ENCODE peak calls at places on chromosomes 12 and 14, in five cellular contexts. G is tibial artery, D is thoracic aorta, Z is ascending aorta, L is psoas muscle. Q is an unnamed sample. For H3K9me3, the result is how much of the 10 kb centered on the place peaks cover.

GRCh38 chr12:78442454-78442801 is 422.1 kb upstream of the SYT1 start:
- DNase-seq in G (no peak), Z (no peak), L (no peak), D (no peak), Q (no peak)

GRCh38 chr12:109553929-109554500 is 19.3 kb downstream of the MMAB start:
- DNase-seq in L (no peak), G (no peak), D (no peak), Z (no peak), Q (no peak)

GRCh38 chr12:180445-180844 is 33.5 kb downstream of the SLC6A12 start:
- DNase-seq in D (no peak), Z (no peak), G (peak), L (no peak), Q (no peak)

GRCh38 chr14:95519699-95520098 is 3.2 kb upstream of the SYNE3 start:
- DNase-seq in D (no peak), G (peak), L (peak), Z (peak), Q (peak)

GRCh38 chr12:47553266-47553665 is 152.6 kb downstream of the RPAP3 start:
- DNase-seq in G (no peak), D (no peak), Z (no peak), L (no peak), Q (no peak)

GRCh38 chr14:51547260-51547659 is 104.5 kb upstream of the FRMD6 start:
- DNase-seq in G (peak), L (no peak), Z (peak), D (peak), Q (no peak)

GRCh38 chr14:92520102-92520651 is 6.6 kb downstream of the RIN3 start:
- DNase-seq in D (no peak), G (no peak), Z (no peak), L (no peak), Q (no peak)

GRCh38 chr12:101850199-101850598 is 19.4 kb upstream of the GNPTAB start:
- DNase-seq in G (no peak), D (no peak), L (no peak), Z (no peak), Q (no peak)

GRCh38 chr14:20970983-20971704 is 15.9 kb downstream of the RNASE2 start:
- DNase-seq in L (peak), G (peak), D (peak), Z (peak), Q (peak)

GRCh38 chr12:65566776-65567175 is 257.5 kb upstream of the HMGA2 start:
- DNase-seq in Z (no peak), L (no peak), D (no peak), G (no peak), Q (no peak)

GRCh38 chr14:60488175-60488574 is 2.3 kb upstream of the C14orf39 start:
- DNase-seq in G (no peak), Z (no peak), L (no peak), D (no peak), Q (no peak)

GRCh38 chr12:114026805-114027204 is 60.7 kb upstream of the RBM19 start:
- DNase-seq in L (no peak), G (no peak), D (no peak), Z (no peak), Q (no peak)

GRCh38 chr14:68250950-68251765 is 431.6 kb downstream of the RAD51B start:
- DNase-seq in Z (no peak), D (no peak), L (no peak), G (no peak), Q (no peak)

GRCh38 chr14:84068288-84068687 is 1461.7 kb upstream of the FLRT2 start:
- DNase-seq in L (no peak), D (no peak), G (no peak), Z (no peak), Q (no peak)

GRCh38 chr12:89319111-89319510 is 33.2 kb downstream of the DUSP6 start:
- DNase-seq in L (peak), D (no peak), Z (no peak), G (no peak), Q (no peak)

GRCh38 chr14:75911883-75912282 is 69.9 kb downstream of the TGFB3 start:
- DNase-seq in Z (no peak), D (no peak), L (no peak), G (no peak), Q (no peak)

GRCh38 chr12:73418541-73418940 is 1119.1 kb upstream of the ATXN7L3B start:
- DNase-seq in L (no peak), G (no peak), Z (no peak), D (no peak), Q (no peak)
- H3K9me3 ChIP-seq in L (under half), G (under half), Z (under half), D (under half), Q (under half)

DNA sequence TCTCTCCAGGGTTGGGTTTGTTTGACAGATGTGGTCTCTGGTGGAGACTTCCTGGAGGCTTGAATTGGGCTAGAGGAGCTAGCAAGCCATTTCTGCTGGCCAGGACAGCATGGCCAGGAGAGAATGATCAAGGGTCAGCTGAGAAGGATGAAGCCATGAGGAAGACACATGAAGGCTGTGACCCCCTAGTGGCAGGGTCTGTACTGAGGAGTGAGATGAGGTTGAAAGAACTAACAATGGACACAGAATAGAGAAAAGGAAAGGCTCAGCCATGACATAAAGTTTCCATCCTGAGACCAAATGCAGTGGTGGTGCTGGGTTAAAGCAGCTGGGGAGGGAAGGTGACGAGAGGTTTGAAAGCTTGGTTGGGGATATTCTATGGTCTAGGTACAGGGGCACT is 89.9 kb downstream of the NT5DC3 start:
- DNase-seq in G (no peak), D (no peak), Z (no peak), L (no peak), Q (no peak)
- TF ChIP-seq CTCF in G (no peak), D (no peak), Z (no peak), L (no peak), Q (no peak)

GRCh38 chr14:98458702-98459101 is 813.3 kb downstream of the BCL11B start:
- DNase-seq in L (no peak), G (no peak), D (no peak), Z (no peak), Q (no peak)
- H3K9me3 ChIP-seq in L (under half), G (under half), D (under half), Z (under half), Q (under half)

DNA sequence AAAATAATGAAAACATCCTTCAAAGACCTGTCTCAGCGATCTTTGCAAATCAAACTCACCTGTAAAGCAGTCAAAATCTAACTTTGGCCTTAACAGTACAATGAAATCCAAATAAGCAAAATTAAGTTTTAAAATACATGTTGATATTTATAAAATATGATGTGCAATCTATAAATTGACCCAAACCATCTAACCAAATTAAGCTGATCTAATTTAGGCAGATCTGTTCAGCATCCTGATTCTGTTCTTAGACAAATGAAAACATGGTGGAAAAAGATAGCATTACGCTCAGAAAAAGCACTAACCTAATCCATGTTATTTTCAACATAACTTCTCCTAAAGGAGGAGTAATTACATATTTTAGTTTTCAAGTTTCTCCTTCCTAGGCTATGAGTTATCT is 25.7 kb upstream of the LMNTD1 start:
- DNase-seq in G (no peak), L (no peak), Z (no peak), D (no peak), Q (no peak)
- TF ChIP-seq CTCF in G (no peak), L (no peak), Z (no peak), D (no peak), Q (no peak)

GRCh38 chr12:34108405-34108803 is 86.1 kb downstream of the ALG10 start:
- DNase-seq in D (no peak), Z (no peak), G (no peak), L (no peak), Q (no peak)

GRCh38 chr12:34108967-34109366 is 86.7 kb downstream of the ALG10 start:
- DNase-seq in Z (no peak), L (no peak), G (no peak), D (no peak), Q (no peak)

GRCh38 chr12:34107016-34107415 is 84.7 kb downstream of the ALG10 start:
- DNase-seq in L (no peak), G (no peak), Z (no peak), D (no peak), Q (no peak)

GRCh38 chr12:34107781-34108404 is 85.6 kb downstream of the ALG10 start:
- DNase-seq in L (no peak), D (no peak), G (no peak), Z (no peak), Q (no peak)

DNA sequence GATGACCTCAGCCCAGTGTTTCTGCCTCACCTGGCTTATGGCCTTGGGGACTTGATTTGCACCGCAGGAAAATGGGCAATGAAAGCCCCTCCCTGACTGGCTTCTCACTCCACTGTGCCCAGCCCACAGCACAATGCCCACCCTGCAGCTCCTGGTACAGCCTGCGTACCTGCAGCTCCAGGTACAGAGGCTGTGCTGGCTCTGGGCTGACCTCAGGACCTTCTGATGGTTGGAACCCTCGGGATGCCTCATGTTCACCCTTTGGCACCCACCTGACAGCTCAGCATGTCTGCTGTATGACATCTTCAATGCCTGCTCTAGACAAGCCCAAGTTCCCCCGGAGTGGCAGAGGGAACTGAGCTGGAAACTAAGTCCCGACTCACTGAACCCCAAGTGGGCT is 87.1 kb downstream of the ALG10 start:
- DNase-seq in G (no peak), D (no peak), L (no peak), Z (no peak), Q (no peak)
- H3K9me3 ChIP-seq in G (under half), D (under half), L (under half), Z (under half), Q (under half)

DNA sequence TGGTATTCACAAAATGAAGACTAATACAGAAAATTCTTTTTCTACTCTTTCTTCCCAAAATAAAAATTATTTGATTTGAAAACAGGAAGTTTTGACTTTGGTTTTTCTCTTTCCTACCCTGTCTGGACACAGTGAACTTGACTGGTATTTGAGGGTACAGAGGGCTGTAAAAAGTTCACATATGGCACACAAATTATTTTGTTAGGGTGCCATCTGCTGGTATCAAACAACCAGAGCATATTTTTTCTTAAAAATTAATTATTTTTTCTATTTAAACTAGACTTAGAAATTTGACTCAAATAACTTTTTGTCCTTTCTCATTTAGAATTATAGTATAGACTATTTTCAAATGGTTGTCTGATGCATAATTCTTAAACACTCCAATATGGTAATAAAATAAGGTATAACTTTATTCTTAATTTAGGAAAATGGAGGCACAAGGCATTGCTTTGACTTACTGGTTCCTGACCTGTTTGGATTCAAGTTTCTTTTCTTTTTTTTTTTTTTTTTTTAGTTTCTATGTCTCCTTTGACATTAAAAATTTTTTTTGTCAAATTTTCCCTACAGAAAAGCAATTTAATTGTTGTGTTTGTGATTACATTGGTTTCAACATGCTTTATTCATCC is 390.6 kb downstream of the PRKD1 start:
- DNase-seq in D (no peak), G (no peak), Z (no peak), L (no peak), Q (no peak)
- TF ChIP-seq CTCF in D (peak), G (peak), Z (peak), L (peak), Q (no peak)

DNA sequence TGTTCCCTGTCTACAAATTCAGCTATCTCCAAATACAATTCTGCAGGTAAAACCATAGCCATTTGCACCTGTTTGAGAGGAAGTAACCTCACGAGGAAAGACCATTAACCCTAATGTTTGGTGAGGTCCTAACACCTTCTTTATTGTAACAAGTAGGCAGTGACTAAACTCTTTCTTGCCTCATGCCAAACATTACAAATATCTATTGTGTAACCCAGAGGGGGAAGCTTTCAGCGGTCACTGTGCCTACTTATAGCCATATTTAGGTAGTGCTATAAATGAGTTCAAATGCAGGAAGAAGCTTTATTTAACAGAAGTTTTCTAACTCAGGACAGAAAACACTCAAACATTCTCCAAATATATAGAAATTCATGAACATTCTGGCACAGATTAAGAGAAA is 252.7 kb downstream of the LRFN5 start:
- DNase-seq in D (no peak), L (no peak), Z (no peak), G (no peak), Q (no peak)
- H3K9me3 ChIP-seq in D (under half), L (under half), Z (under half), G (under half), Q (under half)

GRCh38 chr14:103628684-103629502 is at the start of gene KLC1:
- DNase-seq in L (peak), D (peak), Z (peak), G (peak), Q (peak)
- TF ChIP-seq CTCF in L (no peak), D (no peak), Z (no peak), G (no peak), Q (no peak)

DNA sequence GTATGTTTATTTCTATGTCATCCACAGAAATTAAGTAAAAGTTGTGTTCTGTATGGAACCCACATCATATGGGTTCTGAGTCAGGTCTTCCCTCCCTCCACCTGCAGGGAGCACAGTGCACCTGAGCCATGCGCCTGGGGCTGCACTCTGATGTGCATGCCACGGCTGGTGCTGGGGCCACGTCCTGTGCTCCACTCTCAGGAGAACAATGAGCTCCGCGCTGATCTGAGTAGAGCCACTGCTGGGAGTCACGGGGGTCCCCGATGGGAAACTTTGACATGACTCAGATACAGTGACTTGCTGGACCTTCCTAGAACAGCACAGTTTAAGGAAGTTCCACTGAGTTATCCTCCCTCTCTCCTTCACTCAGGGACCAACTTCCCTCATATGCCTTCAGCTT is 683.4 kb downstream of the TMEM121 start:
- DNase-seq in L (no peak), Z (no peak), G (no peak), D (no peak), Q (no peak)
- H3K9me3 ChIP-seq in L (under half), Z (under half), G (under half), D (under half), Q (under half)

DNA sequence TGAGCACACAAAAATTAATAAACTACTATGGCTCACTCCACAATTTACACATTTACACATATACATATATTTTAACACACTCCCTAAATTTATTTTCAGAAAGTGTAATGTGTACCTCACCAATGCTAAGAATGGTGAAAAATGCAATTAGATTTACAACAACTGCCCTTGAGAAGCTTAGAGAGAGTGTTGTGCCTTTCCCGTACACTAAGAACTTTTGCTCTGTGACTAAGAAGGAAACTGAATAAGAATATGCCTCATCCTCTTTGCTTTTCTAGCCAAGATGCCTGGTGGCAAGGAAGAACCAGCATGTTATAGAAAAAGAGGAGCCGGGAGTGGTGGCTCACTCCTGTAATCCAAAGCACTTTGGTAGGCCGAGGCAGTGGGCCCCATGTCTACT is 62.3 kb downstream of the SINHCAF start:
- DNase-seq in D (no peak), L (no peak), Z (no peak), G (no peak), Q (no peak)
- TF ChIP-seq CTCF in D (no peak), L (no peak), Z (no peak), G (no peak), Q (no peak)